ENCODE peak calls at places on chromosome 11, in four cellular contexts. P, C, G and Q are unnamed samples.

GRCh38 chr11:11382858-11383532 is 29.9 kb upstream of the CSNK2A3 start:
- DNase-seq in P (no peak), C (no peak), G (no peak), Q (no peak)

GRCh38 chr11:113373306-113373705 is 14.3 kb upstream of the ANKK1 start:
- DNase-seq in P (no peak), C (no peak), G (no peak), Q (no peak)

GRCh38 chr11:118547132-118547531 is 16.1 kb downstream of the TMEM25 start:
- DNase-seq in P (no peak), C (no peak), G (no peak), Q (peak)

GRCh38 chr11:55895216-55895615 is 12.1 kb downstream of the TRIM51 start:
- DNase-seq in P (no peak), C (no peak), G (no peak), Q (no peak)

GRCh38 chr11:57942808-57943207 is 80.9 kb upstream of the OR9Q1 start:
- DNase-seq in P (no peak), C (no peak), G (no peak), Q (no peak)

GRCh38 chr11:68903288-68903630 is 373 bp downstream of the MRPL21 start:
- DNase-seq in P (no peak), C (peak), G (no peak), Q (no peak)

GRCh38 chr11:69377953-69378302 is 84.0 kb downstream of the MYEOV start:
- DNase-seq in P (no peak), C (peak), G (no peak), Q (no peak)

GRCh38 chr11:9601041-9601875 is 27.8 kb downstream of the WEE1 start:
- DNase-seq in P (no peak), C (peak), G (peak), Q (no peak)

GRCh38 chr11:116576523-116576922 is 196.3 kb downstream of the BUD13 start:
- DNase-seq in P (no peak), C (no peak), G (no peak), Q (no peak)

GRCh38 chr11:47453365-47453764 is 4.4 kb upstream of the RAPSN start:
- DNase-seq in P (no peak), C (no peak), G (no peak), Q (peak)

GRCh38 chr11:8227156-8228152 is 36.2 kb downstream of the LMO1 start:
- DNase-seq in P (no peak), C (no peak), G (no peak), Q (no peak)

GRCh38 chr11:64868904-64869570 is 9.4 kb downstream of the EHD1 start:
- DNase-seq in P (no peak), C (peak), G (peak), Q (no peak)

GRCh38 chr11:15175780-15176179 is 61.1 kb downstream of the INSC start:
- DNase-seq in P (no peak), C (no peak), G (no peak), Q (no peak)

GRCh38 chr11:35274909-35275807 is 136.2 kb downstream of the CD44 start:
- DNase-seq in P (peak), C (no peak), G (peak), Q (no peak)

GRCh38 chr11:111370902-111371578 is 8.0 kb downstream of the POU2AF1 start:
- DNase-seq in P (no peak), C (no peak), G (no peak), Q (no peak)

GRCh38 chr11:88384004-88384677 is 46.6 kb upstream of the CTSC start:
- DNase-seq in P (no peak), C (no peak), G (no peak), Q (no peak)

GRCh38 chr11:117192401-117192875 is 6.7 kb upstream of the TAGLN start:
- DNase-seq in P (no peak), C (no peak), G (no peak), Q (no peak)

GRCh38 chr11:96338910-96339703 is 3.9 kb downstream of the MAML2 start:
- DNase-seq in P (no peak), C (peak), G (peak), Q (peak)

GRCh38 chr11:2898366-2899079 is 12.9 kb upstream of the CDKN1C start:
- DNase-seq in P (no peak), C (peak), G (peak), Q (no peak)
- TF ChIP-seq POLR2A in P (no peak), C (no peak), G (no peak), Q (no peak)

GRCh38 chr11:66290332-66290629 is 1.3 kb upstream of the YIF1A start:
- DNase-seq in P (no peak), C (no peak), G (no peak), Q (no peak)

GRCh38 chr11:66287256-66288137 is 1.4 kb downstream of the YIF1A start:
- DNase-seq in P (no peak), C (no peak), G (no peak), Q (no peak)

GRCh38 chr11:66289548-66290331 is 797 bp upstream of the YIF1A start:
- DNase-seq in P (peak), C (no peak), G (peak), Q (peak)

GRCh38 chr11:66288138-66288865 is 641 bp downstream of the YIF1A start:
- DNase-seq in P (peak), C (no peak), G (no peak), Q (no peak)

DNA sequence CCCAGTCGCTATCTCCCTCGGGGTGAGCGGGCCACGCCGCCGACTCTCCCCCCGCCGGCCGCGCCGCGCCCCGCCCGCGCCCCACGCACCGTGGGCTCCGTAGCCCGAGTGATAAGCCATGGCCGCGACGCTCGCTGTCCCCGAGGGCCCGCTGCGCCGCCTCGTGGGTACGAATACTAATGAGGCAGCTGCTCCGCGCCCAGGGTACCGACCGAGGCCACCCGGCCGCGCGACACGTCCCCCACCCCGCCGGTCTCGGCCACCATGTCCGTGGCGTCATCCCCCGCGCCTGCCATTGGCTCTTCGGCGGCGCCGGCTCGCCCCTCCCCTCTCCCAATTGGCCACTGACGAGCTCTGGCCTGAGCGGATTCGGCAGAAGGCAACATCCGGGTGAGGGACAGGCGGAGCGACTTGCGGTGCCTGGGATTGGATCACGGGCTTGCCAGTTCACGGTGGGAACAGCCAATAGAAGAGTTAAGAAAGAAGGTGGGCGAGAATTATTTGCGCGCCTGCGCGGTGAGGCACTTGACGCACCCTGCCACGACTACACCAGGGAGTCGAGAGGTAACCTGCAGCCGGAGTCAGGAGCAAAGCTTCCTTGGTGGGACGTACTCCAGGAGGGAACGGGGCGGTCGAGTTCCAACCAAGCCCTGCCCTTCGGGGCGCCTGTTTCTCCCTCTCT is at the start of gene YIF1A:
- DNase-seq in P (peak), C (peak), G (peak), Q (peak)
- TF ChIP-seq POLR2A in P (peak), C (peak), G (peak), Q (peak)

GRCh38 chr11:45906096-45906682 is 882 bp downstream of the FREY1 start:
- DNase-seq in P (peak), C (no peak), G (no peak), Q (no peak)

GRCh38 chr11:45902452-45903380 is 4.4 kb downstream of the FREY1 start:
- DNase-seq in P (no peak), C (no peak), G (no peak), Q (no peak)

GRCh38 chr11:45906965-45907591 is at the start of gene FREY1:
- DNase-seq in P (peak), C (no peak), G (no peak), Q (no peak)

GRCh38 chr11:45904309-45904915 is 2.7 kb downstream of the FREY1 start:
- DNase-seq in P (peak), C (no peak), G (no peak), Q (no peak)

GRCh38 chr11:45905095-45905494 is 2.0 kb downstream of the FREY1 start:
- DNase-seq in P (no peak), C (no peak), G (no peak), Q (no peak)
- TF ChIP-seq POLR2A in P (no peak), C (no peak), G (no peak), Q (no peak)

GRCh38 chr11:122101625-122102291 is 14.3 kb downstream of the BLID start:
- DNase-seq in P (peak), C (no peak), G (peak), Q (no peak)
- TF ChIP-seq POLR2A in P (peak), C (no peak), G (no peak), Q (no peak)

GRCh38 chr11:78079232-78080083 is at the start of gene NDUFC2:
- DNase-seq in P (peak), C (peak), G (peak), Q (peak)
- TF ChIP-seq POLR2A in P (peak), C (no peak), G (no peak), Q (peak)

GRCh38 chr11:18699269-18699596 is 654 bp downstream of the TMEM86A start:
- DNase-seq in P (no peak), C (no peak), G (no peak), Q (no peak)

GRCh38 chr11:18697581-18697980 is 998 bp upstream of the TMEM86A start:
- DNase-seq in P (no peak), C (no peak), G (no peak), Q (no peak)

GRCh38 chr11:18699848-18700261 is 1.3 kb downstream of the TMEM86A start:
- DNase-seq in P (no peak), C (no peak), G (peak), Q (no peak)

GRCh38 chr11:18700375-18700774 is 1.8 kb downstream of the TMEM86A start:
- DNase-seq in P (no peak), C (no peak), G (no peak), Q (no peak)

GRCh38 chr11:18698341-18699268 is at the start of gene TMEM86A:
- DNase-seq in P (peak), C (peak), G (peak), Q (peak)
- TF ChIP-seq POLR2A in P (peak), C (no peak), G (peak), Q (no peak)